ENCODE peak calls at places on chromosomes 5 and 9, in eight cellular contexts. W is Peyer's patch, A is fibroblast of lung, N is pancreas, E is cardiac muscle cell, I is uterus, M is IMR-90, D is bronchial epithelial cell. F is an unnamed sample.

GRCh38 chr5:72141440-72142271 is 34.4 kb downstream of the MAP1B start:
- DNase-seq in W (no peak), D (peak; percentile 47), I (peak; percentile 57), N (no peak), A (peak; percentile 98), E (no peak), M (peak; percentile 97), F (peak; percentile 68)

GRCh38 chr9:115850548-115851304 is 302.9 kb upstream of the PAPPA start:
- DNase-seq in A (peak; percentile 81), N (no peak), W (no peak), E (no peak), I (no peak), M (peak; percentile 84), D (peak; percentile 90), F (peak; percentile 19)

GRCh38 chr9:120876842-120877240 is at the start of gene PHF19:
- DNase-seq in D (no peak), E (no peak), N (no peak), A (peak; percentile 42), W (peak; percentile 65), I (no peak), M (no peak), F (no peak)

GRCh38 chr9:121359358-121360294 is 10.4 kb downstream of the STOM start:
- DNase-seq in N (no peak), W (no peak), A (no peak), I (no peak), M (no peak), D (no peak), E (no peak), F (peak; percentile 63)

GRCh38 chr5:169006878-169007790 is 293.8 kb downstream of the SLIT3 start:
- DNase-seq in W (no peak), A (no peak), I (no peak), E (no peak), M (no peak), D (peak; percentile 88), N (no peak), F (no peak)

GRCh38 chr5:179497636-179498365 is 52.6 kb upstream of the RUFY1 start:
- DNase-seq in W (no peak), A (no peak), I (no peak), M (no peak), D (no peak), N (no peak), E (no peak), F (no peak)

GRCh38 chr9:93686127-93686879 is 109.9 kb downstream of the PHF2 start:
- DNase-seq in I (no peak), M (no peak), W (peak; percentile 18), A (no peak), D (no peak), E (no peak), N (peak; percentile 4), F (no peak)

GRCh38 chr9:83957029-83957513 is 22.9 kb downstream of the HNRNPK start:
- DNase-seq in W (no peak), E (no peak), D (no peak), M (no peak), I (no peak), N (no peak), A (no peak), F (no peak)

GRCh38 chr9:137969008-137969407 is 91.4 kb downstream of the CACNA1B start:
- DNase-seq in E (no peak), A (no peak), N (no peak), W (no peak), I (no peak), D (no peak), M (no peak), F (no peak)

GRCh38 chr9:90441814-90442213 is 200.8 kb downstream of the DIRAS2 start:
- DNase-seq in A (no peak), E (no peak), N (no peak), W (no peak), M (no peak), D (peak; percentile 18), I (no peak), F (no peak)

GRCh38 chr5:180704362-180704761 is 35.5 kb downstream of the OR2Y1 start:
- DNase-seq in I (no peak), D (peak; percentile 34), N (no peak), M (peak; percentile 7), E (no peak), W (no peak), A (peak; percentile 5), F (no peak)

GRCh38 chr9:129987047-129987446 is 55.9 kb downstream of the FNBP1 start:
- DNase-seq in N (no peak), W (no peak), D (no peak), A (no peak), M (peak; percentile 23), E (no peak), I (no peak), F (no peak)

GRCh38 chr9:113317777-113318176 is 14.6 kb upstream of the RNF183 start:
- DNase-seq in I (no peak), A (no peak), M (no peak), E (no peak), N (no peak), D (no peak), W (no peak), F (no peak)

DNA sequence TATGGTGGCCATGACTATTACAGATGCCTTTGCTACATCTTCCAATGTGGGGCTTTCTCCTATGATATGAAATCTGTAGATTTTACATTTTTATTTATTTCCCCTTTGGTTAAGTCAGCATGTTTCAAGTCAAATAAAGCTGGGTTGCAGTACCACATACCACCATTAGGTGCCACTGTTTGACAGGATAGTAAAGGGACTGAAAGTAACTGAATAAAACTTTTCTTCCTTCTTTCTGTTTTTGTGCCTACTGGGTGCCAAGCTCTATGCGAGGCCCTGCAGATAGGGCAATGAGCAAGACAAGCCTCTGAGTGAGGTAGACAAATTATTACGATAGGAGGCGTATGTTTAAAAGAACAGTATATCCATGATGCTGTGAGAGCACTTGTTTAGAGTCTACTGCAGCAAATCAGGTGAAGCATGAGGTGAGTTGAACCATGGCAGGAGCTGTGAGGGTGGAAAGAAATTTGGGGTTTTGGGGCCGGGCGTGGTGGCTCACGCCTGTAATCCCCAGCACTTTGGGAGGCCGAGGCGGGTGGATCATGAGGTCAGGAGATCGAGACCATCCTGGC is 64.8 kb downstream of the GDNF start:
- DNase-seq in W (no peak), N (no peak), M (peak; percentile 31), I (no peak), D (peak; percentile 28), A (peak; percentile 32), E (no peak), F (no peak)
- TF ChIP-seq CTCF in W (peak; percentile 32), N (peak; percentile 32), M (peak; percentile 54), I (no peak), D (peak; percentile 36), A (peak; percentile 67), E (peak; percentile 56), F (peak; percentile 78)

GRCh38 chr5:178419651-178420050 is 170.5 kb downstream of the COL23A1 start:
- DNase-seq in I (no peak), N (no peak), A (no peak), D (no peak), E (no peak), W (no peak), M (no peak), F (no peak)

GRCh38 chr5:178421699-178422399 is 168.3 kb downstream of the COL23A1 start:
- DNase-seq in A (no peak), N (no peak), E (no peak), D (no peak), W (no peak), I (no peak), M (no peak), F (no peak)

GRCh38 chr5:178422400-178422775 is 167.8 kb downstream of the COL23A1 start:
- DNase-seq in A (no peak), W (no peak), N (no peak), D (no peak), I (no peak), E (peak; percentile 59), M (no peak), F (no peak)

GRCh38 chr5:178420424-178420823 is 169.8 kb downstream of the COL23A1 start:
- DNase-seq in I (no peak), D (no peak), E (no peak), A (no peak), W (no peak), M (no peak), N (no peak), F (no peak)

GRCh38 chr5:178421128-178421527 is 169.1 kb downstream of the COL23A1 start:
- DNase-seq in E (no peak), N (no peak), I (no peak), D (no peak), W (no peak), M (no peak), A (no peak), F (no peak)
- H3K36me3 ChIP-seq in E (no peaks in the 10 kb centered on the region), N (no peaks in the 10 kb centered on the region), I (no peaks in the 10 kb centered on the region), D (no peaks in the 10 kb centered on the region), W (no peaks in the 10 kb centered on the region), M (no peaks in the 10 kb centered on the region), A (no peaks in the 10 kb centered on the region), F (no peaks in the 10 kb centered on the region)

DNA sequence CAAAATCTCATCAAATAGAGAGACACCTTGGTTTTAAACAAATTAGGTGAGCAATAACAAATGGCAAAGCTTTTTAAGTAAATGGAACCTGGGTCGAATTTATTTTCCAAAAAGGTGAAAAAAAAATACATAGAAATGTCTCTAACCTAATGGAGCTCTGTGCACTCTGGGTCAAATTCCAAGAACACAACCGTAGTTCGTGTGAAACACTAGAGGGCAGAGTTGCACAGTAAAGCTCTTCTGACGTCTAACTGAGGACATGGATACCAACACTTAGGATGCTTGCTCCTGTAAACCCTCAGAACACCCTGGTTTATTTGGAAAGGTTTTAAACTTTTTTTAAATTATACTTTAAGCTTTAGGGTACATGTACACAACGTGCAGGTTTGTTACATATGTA is 18.9 kb downstream of the MARCHF11 start:
- DNase-seq in A (peak; percentile 68), I (no peak), E (peak; percentile 86), D (peak; percentile 73), W (no peak), M (peak; percentile 62), N (peak; percentile 47), F (no peak)
- TF ChIP-seq CTCF in A (peak; percentile 65), I (no peak), E (peak; percentile 76), D (peak; percentile 73), W (peak; percentile 61), M (peak; percentile 60), N (peak; percentile 57), F (peak; percentile 77)

GRCh38 chr9:134145262-134145661 is 9.4 kb downstream of the WDR5 start:
- DNase-seq in D (no peak), N (no peak), A (no peak), E (no peak), W (no peak), I (no peak), M (no peak), F (no peak)

GRCh38 chr9:134141906-134142305 is 6.0 kb downstream of the WDR5 start:
- DNase-seq in M (no peak), E (no peak), D (no peak), N (no peak), I (no peak), A (no peak), W (no peak), F (no peak)

GRCh38 chr9:134149380-134149779 is 13.5 kb downstream of the WDR5 start:
- DNase-seq in M (no peak), D (no peak), A (no peak), W (no peak), E (no peak), N (no peak), I (no peak), F (no peak)

GRCh38 chr9:134146774-134147493 is 11.1 kb downstream of the WDR5 start:
- DNase-seq in W (no peak), N (no peak), M (no peak), D (peak; percentile 44), E (no peak), I (no peak), A (no peak), F (no peak)

DNA sequence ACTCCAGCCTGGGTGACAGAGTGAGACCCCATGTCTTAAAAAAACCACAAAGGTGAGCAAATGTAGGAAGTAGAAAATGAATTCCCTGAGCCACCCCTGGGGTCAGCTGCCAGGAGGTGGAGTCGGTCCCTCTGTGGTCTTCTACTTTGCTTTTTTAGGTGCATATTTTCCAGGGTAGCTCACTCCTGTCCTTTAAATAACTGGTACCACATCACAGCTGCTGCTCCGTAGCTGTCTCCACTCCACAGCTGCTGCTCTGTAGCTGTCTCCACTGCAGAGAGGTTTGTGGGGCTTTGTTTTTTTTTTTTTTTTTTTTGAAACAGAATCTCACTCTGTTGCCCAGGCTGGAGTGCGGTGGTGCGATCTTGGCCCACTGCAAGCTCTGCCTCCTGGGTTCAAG is 8.9 kb downstream of the WDR5 start:
- DNase-seq in M (peak; percentile 25), W (no peak), D (no peak), I (no peak), A (no peak), N (no peak), E (no peak), F (no peak)
- H3K36me3 ChIP-seq in M (peaks cover 66% of the 10 kb centered on the region), W (no peaks in the 10 kb centered on the region), D (peaks cover 39% of the 10 kb centered on the region), I (no peaks in the 10 kb centered on the region), A (peaks cover 33% of the 10 kb centered on the region), N (peaks cover 33% of the 10 kb centered on the region), E (peaks cover 56% of the 10 kb centered on the region), F (peaks cover 46% of the 10 kb centered on the region)

F was measured in BJ.